ENCODE peak calls at places on chromosomes 2 and 18, in eight cellular contexts. C is choroid plexus epithelial cell, H is COR-L47, Y is Daoy, X is astrocyte of the spinal cord, L is epithelial cell of esophagus, I is NCI-H2081, D is frontal cortex. R is an unnamed sample.

GRCh38 chr2:200028998-200029397 is 73.6 kb downstream of the MAIP1 start:
- DNase-seq in C (no peak), H (no peak), Y (no peak), X (peak; percentile 16), L (no peak), I (no peak), D (no peak), R (no peak)

GRCh38 chr2:26606847-26607190 is 34.3 kb downstream of the CIB4 start:
- DNase-seq in C (no peak), H (no peak), Y (no peak), X (no peak), L (peak; percentile 90), I (no peak), D (no peak), R (no peak)

GRCh38 chr18:55861266-55861665 is 273.3 kb upstream of the TCF4 start:
- DNase-seq in C (peak; percentile 75), H (peak; percentile 24), Y (peak; percentile 32), X (peak; percentile 44), L (peak; percentile 62), I (no peak), D (no peak), R (peak; percentile 10)

GRCh38 chr2:188734688-188735087 is 239.5 kb upstream of the COL3A1 start:
- DNase-seq in C (no peak), H (no peak), Y (peak; percentile 22), X (peak; percentile 55), L (no peak), I (no peak), D (no peak), R (no peak)

GRCh38 chr2:226813148-226813701 is 13.6 kb upstream of the IRS1 start:
- DNase-seq in C (peak; percentile 66), H (peak; percentile 5), Y (no peak), X (peak; percentile 22), L (peak; percentile 55), I (peak; percentile 39), D (no peak), R (peak; percentile 24)

GRCh38 chr18:45588284-45588683 is 27.0 kb upstream of the SLC14A2 start:
- DNase-seq in C (peak; percentile 41), H (no peak), Y (peak; percentile 33), X (peak; percentile 63), L (no peak), I (no peak), D (no peak), R (no peak)

GRCh38 chr2:177346192-177346591 is 46.4 kb upstream of the AGPS start:
- DNase-seq in C (no peak), H (no peak), Y (no peak), X (no peak), L (no peak), I (no peak), D (no peak), R (no peak)

GRCh38 chr2:26455801-26456700 is 21.9 kb downstream of the OTOF start:
- DNase-seq in C (no peak), H (no peak), Y (no peak), X (no peak), L (no peak), I (no peak), D (no peak), R (peak; percentile 54)

GRCh38 chr2:18856766-18857165 is 267.4 kb upstream of the NT5C1B start:
- DNase-seq in C (no peak), H (no peak), Y (no peak), X (no peak), L (no peak), I (no peak), D (no peak), R (no peak)

GRCh38 chr2:207833265-207833751 is 63.6 kb upstream of the FZD5 start:
- DNase-seq in C (no peak), H (no peak), Y (no peak), X (no peak), L (peak; percentile 52), I (no peak), D (no peak), R (no peak)

GRCh38 chr2:45918816-45919655 is 267.6 kb downstream of the PRKCE start:
- DNase-seq in C (no peak), H (peak; percentile 45), Y (no peak), X (no peak), L (no peak), I (peak; percentile 84), D (no peak), R (peak; percentile 79)

GRCh38 chr18:7784171-7784570 is 217.1 kb downstream of the PTPRM start:
- DNase-seq in C (no peak), H (no peak), Y (no peak), X (peak; percentile 10), L (no peak), I (no peak), D (no peak), R (peak; percentile 71)

GRCh38 chr18:58911766-58912165 is 47.1 kb downstream of the ZNF532 start:
- DNase-seq in C (peak; percentile 70), H (no peak), Y (peak; percentile 14), X (peak; percentile 33), L (no peak), I (no peak), D (peak; percentile 32), R (no peak)

GRCh38 chr2:181684454-181685149 is 4.3 kb upstream of the NEUROD1 start:
- DNase-seq in C (no peak), H (no peak), Y (no peak), X (no peak), L (no peak), I (no peak), D (no peak), R (no peak)

GRCh38 chr2:216094701-216095100 is 13.0 kb downstream of the TMEM169 start:
- DNase-seq in C (no peak), H (no peak), Y (no peak), X (no peak), L (no peak), I (no peak), D (no peak), R (no peak)

GRCh38 chr2:28336993-28337627 is 55.5 kb upstream of the FOSL2 start:
- DNase-seq in C (no peak), H (no peak), Y (no peak), X (no peak), L (no peak), I (no peak), D (no peak), R (no peak)

GRCh38 chr2:28981016-28981441 is at the start of gene TOGARAM2:
- DNase-seq in C (peak; percentile 79), H (peak; percentile 27), Y (no peak), X (peak; percentile 41), L (no peak), I (peak; percentile 34), D (peak; percentile 41), R (peak; percentile 57)

GRCh38 chr2:67083978-67084377 is 313.2 kb upstream of the ETAA1 start:
- DNase-seq in C (no peak), H (no peak), Y (no peak), X (no peak), L (no peak), I (no peak), D (no peak), R (no peak)

GRCh38 chr2:157302492-157303099 is 23.0 kb downstream of the ERMN start:
- DNase-seq in C (peak; percentile 66), H (peak; percentile 42), Y (peak; percentile 24), X (peak; percentile 54), L (peak; percentile 51), I (peak; percentile 64), D (peak; percentile 30), R (peak; percentile 56)

GRCh38 chr2:72095364-72095763 is 52.3 kb downstream of the CYP26B1 start:
- DNase-seq in C (no peak), H (no peak), Y (no peak), X (no peak), L (no peak), I (no peak), D (no peak), R (peak; percentile 62)

GRCh38 chr2:190841707-190842505 is 38.7 kb upstream of the GLS start:
- DNase-seq in C (peak; percentile 58), H (no peak), Y (no peak), X (no peak), L (peak; percentile 57), I (no peak), D (no peak), R (no peak)

GRCh38 chr2:204145197-204146190 is 208.9 kb downstream of the ICOS start:
- DNase-seq in C (peak; percentile 83), H (peak; percentile 74), Y (peak; percentile 68), X (peak; percentile 67), L (peak; percentile 79), I (peak; percentile 87), D (peak; percentile 30), R (peak; percentile 74)

GRCh38 chr18:79937103-79937860 is 14.2 kb downstream of the SLC66A2 start:
- DNase-seq in C (no peak), H (no peak), Y (no peak), X (no peak), L (no peak), I (no peak), D (no peak), R (no peak)

GRCh38 chr2:96683972-96684820 is 41.6 kb downstream of the FER1L5 start:
- DNase-seq in C (peak; percentile 14), H (no peak), Y (no peak), X (no peak), L (no peak), I (no peak), D (no peak), R (no peak)

GRCh38 chr2:237322564-237322963 is 91.4 kb downstream of the COL6A3 start:
- DNase-seq in C (no peak), H (no peak), Y (no peak), X (no peak), L (peak; percentile 37), I (no peak), D (no peak), R (peak; percentile 12)

GRCh38 chr2:141554810-141555209 is 576.0 kb downstream of the LRP1B start:
- DNase-seq in C (peak; percentile 75), H (peak; percentile 32), Y (no peak), X (peak; percentile 63), L (peak; percentile 55), I (peak; percentile 51), D (peak; percentile 7), R (no peak)

GRCh38 chr2:239236043-239236807 is 164.6 kb downstream of the HDAC4 start:
- DNase-seq in C (no peak), H (no peak), Y (no peak), X (no peak), L (no peak), I (no peak), D (no peak), R (no peak)

GRCh38 chr18:73785276-73785675 is 362.4 kb downstream of the FBXO15 start:
- DNase-seq in C (peak; percentile 81), H (no peak), Y (no peak), X (no peak), L (peak; percentile 40), I (no peak), D (no peak), R (no peak)

GRCh38 chr2:134258684-134259408 is 5.0 kb downstream of the MGAT5 start:
- DNase-seq in C (no peak), H (no peak), Y (no peak), X (no peak), L (no peak), I (no peak), D (peak; percentile 22), R (no peak)

GRCh38 chr2:112627060-112628040 is 18.4 kb upstream of the SLC20A1 start:
- DNase-seq in C (peak; percentile 95), H (no peak), Y (peak; percentile 94), X (peak; percentile 95), L (peak; percentile 97), I (no peak), D (peak; percentile 43), R (no peak)

GRCh38 chr2:123532126-123532525 is 493.0 kb upstream of the CNTNAP5 start:
- DNase-seq in C (no peak), H (no peak), Y (no peak), X (no peak), L (no peak), I (no peak), D (no peak), R (no peak)

GRCh38 chr2:239804161-239805042 is 220.7 kb downstream of the NDUFA10 start:
- DNase-seq in C (no peak), H (no peak), Y (no peak), X (no peak), L (no peak), I (no peak), D (no peak), R (no peak)